ENCODE peak calls at places on chromosomes 4 and X, in eight cellular contexts. One of them, this sample, is unnamed.

GRCh38 chrX:1876041-1876440 is 261.2 kb downstream of the ASMT start:
- DNase-seq in cardiac fibroblast: no peak
- DNase-seq in lower lobe of right lung: no peak
- DNase-seq in AG09309: no peak
- DNase-seq in RWPE1: no peak
- DNase-seq in psoas muscle: no peak
- DNase-seq in nephron progenitor cell: no peak
- DNase-seq in lung: no peak
- DNase-seq in this sample: no peak

GRCh38 chr4:123055943-123056342 is 133.5 kb upstream of the NUDT6 start:
- DNase-seq in cardiac fibroblast: no peak
- DNase-seq in lower lobe of right lung: no peak
- DNase-seq in AG09309: no peak
- DNase-seq in RWPE1: peak
- DNase-seq in psoas muscle: no peak
- DNase-seq in nephron progenitor cell: no peak
- DNase-seq in lung: no peak
- DNase-seq in this sample: no peak

GRCh38 chr4:1802151-1802715 is 9.1 kb downstream of the FGFR3 start:
- DNase-seq in cardiac fibroblast: peak
- DNase-seq in lower lobe of right lung: no peak
- DNase-seq in AG09309: no peak
- DNase-seq in RWPE1: no peak
- DNase-seq in psoas muscle: peak
- DNase-seq in nephron progenitor cell: no peak
- DNase-seq in lung: peak
- DNase-seq in this sample: no peak

GRCh38 chr4:140673729-140674128 is 82.5 kb downstream of the TBC1D9 start:
- DNase-seq in cardiac fibroblast: no peak
- DNase-seq in lower lobe of right lung: no peak
- DNase-seq in AG09309: no peak
- DNase-seq in RWPE1: no peak
- DNase-seq in psoas muscle: no peak
- DNase-seq in nephron progenitor cell: no peak
- DNase-seq in lung: no peak
- DNase-seq in this sample: no peak

GRCh38 chr4:128349921-128350320 is 62.3 kb upstream of the PGRMC2 start:
- DNase-seq in cardiac fibroblast: peak
- DNase-seq in lower lobe of right lung: no peak
- DNase-seq in AG09309: no peak
- DNase-seq in RWPE1: no peak
- DNase-seq in psoas muscle: no peak
- DNase-seq in nephron progenitor cell: no peak
- DNase-seq in lung: no peak
- DNase-seq in this sample: no peak

GRCh38 chr4:84681488-84682274 is 98.8 kb downstream of the CDS1 start:
- DNase-seq in cardiac fibroblast: peak
- DNase-seq in lower lobe of right lung: no peak
- DNase-seq in AG09309: peak
- DNase-seq in RWPE1: peak
- DNase-seq in psoas muscle: no peak
- DNase-seq in nephron progenitor cell: no peak
- DNase-seq in lung: no peak
- DNase-seq in this sample: no peak

GRCh38 chr4:141058739-141059507 is 74.3 kb downstream of the RNF150 start:
- DNase-seq in cardiac fibroblast: peak
- DNase-seq in lower lobe of right lung: no peak
- DNase-seq in AG09309: peak
- DNase-seq in RWPE1: no peak
- DNase-seq in psoas muscle: no peak
- DNase-seq in nephron progenitor cell: no peak
- DNase-seq in lung: no peak
- DNase-seq in this sample: no peak

GRCh38 chr4:168321006-168321405 is 2.5 kb upstream of the DDX60 start:
- DNase-seq in cardiac fibroblast: no peak
- DNase-seq in lower lobe of right lung: no peak
- DNase-seq in AG09309: no peak
- DNase-seq in RWPE1: no peak
- DNase-seq in psoas muscle: no peak
- DNase-seq in nephron progenitor cell: no peak
- DNase-seq in lung: no peak
- DNase-seq in this sample: no peak

GRCh38 chr4:101349346-101350064 is 2.2 kb upstream of the PPP3CA start:
- DNase-seq in cardiac fibroblast: peak
- DNase-seq in lower lobe of right lung: peak
- DNase-seq in AG09309: no peak
- DNase-seq in RWPE1: peak
- DNase-seq in psoas muscle: peak
- DNase-seq in nephron progenitor cell: no peak
- DNase-seq in lung: peak
- DNase-seq in this sample: no peak

GRCh38 chrX:39377773-39378172 is 576.5 kb downstream of the MID1IP1 start:
- DNase-seq in cardiac fibroblast: no peak
- DNase-seq in lower lobe of right lung: no peak
- DNase-seq in AG09309: no peak
- DNase-seq in RWPE1: no peak
- DNase-seq in psoas muscle: no peak
- DNase-seq in nephron progenitor cell: no peak
- DNase-seq in lung: no peak
- DNase-seq in this sample: no peak

GRCh38 chr4:119041951-119042560 is 93.6 kb upstream of the MYOZ2 start:
- DNase-seq in cardiac fibroblast: peak
- DNase-seq in lower lobe of right lung: no peak
- DNase-seq in AG09309: peak
- DNase-seq in RWPE1: peak
- DNase-seq in psoas muscle: no peak
- DNase-seq in nephron progenitor cell: peak
- DNase-seq in lung: peak
- DNase-seq in this sample: no peak

GRCh38 chr4:80322716-80323115 is 12.8 kb upstream of the CFAP299 start:
- DNase-seq in cardiac fibroblast: peak
- DNase-seq in lower lobe of right lung: no peak
- DNase-seq in AG09309: no peak
- DNase-seq in RWPE1: peak
- DNase-seq in psoas muscle: no peak
- DNase-seq in nephron progenitor cell: no peak
- DNase-seq in lung: no peak
- DNase-seq in this sample: no peak

DNA sequence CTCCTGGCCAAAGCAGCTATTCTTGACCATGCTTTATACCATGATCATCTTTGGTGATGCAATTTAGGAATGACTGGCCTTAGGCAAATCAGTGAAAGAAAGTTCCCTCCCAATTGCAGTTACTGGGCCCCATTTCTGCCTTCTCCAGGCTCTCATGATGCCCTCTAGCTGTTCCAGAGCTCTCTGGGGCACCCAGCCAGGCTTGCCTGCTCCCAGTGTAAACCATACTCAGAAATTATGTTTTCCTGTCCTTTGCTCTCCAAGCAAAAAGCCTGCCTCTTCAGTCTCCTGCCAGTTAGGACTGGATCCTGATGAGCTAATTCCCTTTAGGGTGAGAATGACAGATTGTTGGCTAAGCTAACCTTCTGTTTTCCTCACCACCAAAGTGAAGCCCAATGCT is 85.3 kb upstream of the RBPJ start:
- DNase-seq in cardiac fibroblast: peak
- DNase-seq in lower lobe of right lung: peak
- DNase-seq in AG09309: peak
- DNase-seq in RWPE1: peak
- DNase-seq in psoas muscle: peak
- DNase-seq in nephron progenitor cell: no peak
- DNase-seq in lung: peak
- DNase-seq in this sample: no peak
- TF ChIP-seq CTCF in cardiac fibroblast: no peak
- TF ChIP-seq CTCF in lower lobe of right lung: no peak
- TF ChIP-seq CTCF in AG09309: peak
- TF ChIP-seq CTCF in RWPE1: no peak
- TF ChIP-seq CTCF in psoas muscle: no peak
- TF ChIP-seq CTCF in nephron progenitor cell: no peak
- TF ChIP-seq CTCF in lung: no peak
- TF ChIP-seq CTCF in this sample: no peak

GRCh38 chrX:338836-339400 is 20.3 kb upstream of the GTPBP6 start:
- DNase-seq in cardiac fibroblast: no peak
- DNase-seq in lower lobe of right lung: peak
- DNase-seq in AG09309: no peak
- DNase-seq in RWPE1: no peak
- DNase-seq in psoas muscle: peak
- DNase-seq in nephron progenitor cell: no peak
- DNase-seq in lung: no peak
- DNase-seq in this sample: no peak
- TF ChIP-seq CTCF in cardiac fibroblast: no peak
- TF ChIP-seq CTCF in lower lobe of right lung: no peak
- TF ChIP-seq CTCF in AG09309: no peak
- TF ChIP-seq CTCF in RWPE1: no peak
- TF ChIP-seq CTCF in psoas muscle: no peak
- TF ChIP-seq CTCF in nephron progenitor cell: no peak
- TF ChIP-seq CTCF in lung: no peak
- TF ChIP-seq CTCF in this sample: no peak

GRCh38 chr4:25857403-25857802 is 5.4 kb downstream of the SEL1L3 start:
- DNase-seq in cardiac fibroblast: no peak
- DNase-seq in lower lobe of right lung: no peak
- DNase-seq in AG09309: no peak
- DNase-seq in RWPE1: no peak
- DNase-seq in psoas muscle: no peak
- DNase-seq in nephron progenitor cell: no peak
- DNase-seq in lung: no peak
- DNase-seq in this sample: no peak
- TF ChIP-seq CTCF in cardiac fibroblast: peak
- TF ChIP-seq CTCF in lower lobe of right lung: no peak
- TF ChIP-seq CTCF in AG09309: no peak
- TF ChIP-seq CTCF in RWPE1: no peak
- TF ChIP-seq CTCF in psoas muscle: no peak
- TF ChIP-seq CTCF in nephron progenitor cell: no peak
- TF ChIP-seq CTCF in lung: no peak
- TF ChIP-seq CTCF in this sample: no peak

GRCh38 chr4:66602622-66603021 is 932.3 kb upstream of the EPHA5 start:
- DNase-seq in cardiac fibroblast: no peak
- DNase-seq in lower lobe of right lung: no peak
- DNase-seq in AG09309: no peak
- DNase-seq in RWPE1: no peak
- DNase-seq in psoas muscle: no peak
- DNase-seq in nephron progenitor cell: no peak
- DNase-seq in lung: no peak
- DNase-seq in this sample: no peak

GRCh38 chr4:66606908-66607307 is 936.6 kb upstream of the EPHA5 start:
- DNase-seq in cardiac fibroblast: no peak
- DNase-seq in lower lobe of right lung: no peak
- DNase-seq in AG09309: no peak
- DNase-seq in RWPE1: no peak
- DNase-seq in psoas muscle: no peak
- DNase-seq in nephron progenitor cell: no peak
- DNase-seq in lung: no peak
- DNase-seq in this sample: no peak

GRCh38 chr4:66604192-66604591 is 933.9 kb upstream of the EPHA5 start:
- DNase-seq in cardiac fibroblast: no peak
- DNase-seq in lower lobe of right lung: no peak
- DNase-seq in AG09309: no peak
- DNase-seq in RWPE1: no peak
- DNase-seq in psoas muscle: no peak
- DNase-seq in nephron progenitor cell: no peak
- DNase-seq in lung: no peak
- DNase-seq in this sample: no peak

GRCh38 chr4:66609014-66609413 is 936.3 kb downstream of the CENPC start:
- DNase-seq in cardiac fibroblast: no peak
- DNase-seq in lower lobe of right lung: no peak
- DNase-seq in AG09309: no peak
- DNase-seq in RWPE1: no peak
- DNase-seq in psoas muscle: no peak
- DNase-seq in nephron progenitor cell: no peak
- DNase-seq in lung: no peak
- DNase-seq in this sample: no peak

GRCh38 chr4:66606215-66606614 is 935.9 kb upstream of the EPHA5 start:
- DNase-seq in cardiac fibroblast: no peak
- DNase-seq in lower lobe of right lung: no peak
- DNase-seq in AG09309: no peak
- DNase-seq in RWPE1: no peak
- DNase-seq in psoas muscle: no peak
- DNase-seq in nephron progenitor cell: no peak
- DNase-seq in lung: no peak
- DNase-seq in this sample: no peak
- TF ChIP-seq CTCF in cardiac fibroblast: no peak
- TF ChIP-seq CTCF in lower lobe of right lung: no peak
- TF ChIP-seq CTCF in AG09309: no peak
- TF ChIP-seq CTCF in RWPE1: no peak
- TF ChIP-seq CTCF in psoas muscle: no peak
- TF ChIP-seq CTCF in nephron progenitor cell: no peak
- TF ChIP-seq CTCF in lung: no peak
- TF ChIP-seq CTCF in this sample: no peak

DNA sequence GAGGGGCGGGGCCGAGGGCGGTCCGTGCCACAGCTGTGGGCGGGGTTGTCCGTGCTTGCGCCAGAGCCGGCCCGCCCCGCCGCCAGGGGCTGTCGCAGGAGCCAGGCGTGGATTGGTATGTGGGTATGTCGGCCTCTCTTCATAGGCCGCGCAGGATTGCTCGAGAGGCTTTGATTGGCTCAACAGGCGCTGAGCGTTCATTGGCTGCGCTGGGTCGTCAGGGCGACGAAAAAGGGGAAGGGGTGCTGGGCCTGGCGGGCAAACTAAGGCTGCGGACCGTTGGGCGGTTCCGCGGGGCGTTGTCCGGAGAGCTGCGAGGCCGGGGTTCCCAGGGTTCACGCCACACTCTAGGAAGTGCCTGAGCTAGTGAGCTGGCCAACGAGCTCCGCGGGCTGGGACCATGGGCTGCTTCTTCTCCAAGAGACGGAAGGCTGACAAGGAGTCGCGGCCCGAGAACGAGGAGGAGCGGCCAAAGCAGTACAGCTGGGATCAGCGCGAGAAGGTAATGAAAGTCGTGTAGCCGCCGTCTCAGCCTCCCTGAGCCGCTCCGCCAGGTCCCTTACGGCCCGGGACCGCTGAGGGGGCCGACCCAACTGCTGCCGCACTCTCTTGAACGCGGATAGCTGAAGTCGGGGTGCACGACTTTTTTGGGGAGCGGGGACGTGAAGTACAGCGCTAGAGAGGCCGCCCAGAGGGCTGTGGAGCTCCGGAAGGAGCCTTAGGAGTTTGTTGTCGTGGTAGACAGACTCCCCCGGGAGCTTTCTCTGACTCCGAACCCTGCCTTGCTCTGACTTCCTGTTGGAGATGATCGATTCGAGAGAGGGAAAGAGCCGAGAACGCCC is at the start of gene RP2:
- DNase-seq in cardiac fibroblast: peak
- DNase-seq in lower lobe of right lung: peak
- DNase-seq in AG09309: peak
- DNase-seq in RWPE1: peak
- DNase-seq in psoas muscle: peak
- DNase-seq in nephron progenitor cell: peak
- DNase-seq in lung: peak
- DNase-seq in this sample: peak
- TF ChIP-seq CTCF in cardiac fibroblast: no peak
- TF ChIP-seq CTCF in lower lobe of right lung: peak
- TF ChIP-seq CTCF in AG09309: no peak
- TF ChIP-seq CTCF in RWPE1: no peak
- TF ChIP-seq CTCF in psoas muscle: no peak
- TF ChIP-seq CTCF in nephron progenitor cell: no peak
- TF ChIP-seq CTCF in lung: no peak
- TF ChIP-seq CTCF in this sample: peak

This sample was measured in progenitor cell of endocrine pancreas.